ENCODE peak calls at places on chromosomes 16 and 17, in four cellular contexts. K, O, C and I are unnamed samples. For H3K27me3 and H3K36me3, the result is how much of the 10 kb centered on the place peaks cover.

GRCh38 chr16:57485916-57486857 is at the start of gene DOK4:
- DNase-seq in K (peak), C (peak), O (peak), I (peak)

GRCh38 chr16:50643192-50643591 is 37.9 kb downstream of the SNX20 start:
- DNase-seq in O (no peak), C (no peak), K (no peak), I (no peak)

GRCh38 chr16:86337581-86338402 is 172.5 kb upstream of the FOXF1 start:
- DNase-seq in C (no peak), K (no peak), O (no peak), I (no peak)

GRCh38 chr17:3888343-3889171 is 4.3 kb downstream of the CAMKK1 start:
- DNase-seq in K (no peak), C (no peak), O (peak), I (peak)

GRCh38 chr16:26651464-26651863 is 415.3 kb upstream of the C16orf82 start:
- DNase-seq in O (no peak), K (no peak), C (no peak), I (no peak)

GRCh38 chr16:88290850-88291830 is 91.6 kb upstream of the ZNF469 start:
- DNase-seq in C (no peak), K (no peak), O (no peak), I (peak)

GRCh38 chr16:87210949-87211348 is 106.2 kb downstream of the C16orf95 start:
- DNase-seq in K (no peak), C (no peak), O (no peak), I (no peak)

GRCh38 chr17:47994714-47995113 is 23.8 kb downstream of the CDK5RAP3 start:
- DNase-seq in O (no peak), K (no peak), C (no peak), I (peak)

GRCh38 chr17:27747462-27748359 is 52.6 kb downstream of the NOS2 start:
- DNase-seq in K (no peak), C (no peak), O (no peak), I (no peak)

GRCh38 chr17:49132699-49133364 is at the start of gene B4GALNT2:
- DNase-seq in O (peak), K (peak), C (peak), I (peak)

GRCh38 chr16:3536271-3536671 is 35.5 kb downstream of the CLUAP1 start:
- DNase-seq in O (no peak), K (no peak), C (no peak), I (no peak)

GRCh38 chr17:81395600-81396277 is 482 bp downstream of the BAHCC1 start:
- DNase-seq in K (no peak), O (no peak), C (no peak), I (no peak)

GRCh38 chr17:81393684-81394376 is 1.4 kb upstream of the BAHCC1 start:
- DNase-seq in C (peak), K (no peak), O (peak), I (peak)

GRCh38 chr17:81394831-81395599 is at the start of gene BAHCC1:
- DNase-seq in C (peak), O (peak), K (peak), I (peak)

GRCh38 chr17:81392909-81393654 is 2.2 kb upstream of the BAHCC1 start:
- DNase-seq in K (no peak), O (no peak), C (no peak), I (peak)

DNA sequence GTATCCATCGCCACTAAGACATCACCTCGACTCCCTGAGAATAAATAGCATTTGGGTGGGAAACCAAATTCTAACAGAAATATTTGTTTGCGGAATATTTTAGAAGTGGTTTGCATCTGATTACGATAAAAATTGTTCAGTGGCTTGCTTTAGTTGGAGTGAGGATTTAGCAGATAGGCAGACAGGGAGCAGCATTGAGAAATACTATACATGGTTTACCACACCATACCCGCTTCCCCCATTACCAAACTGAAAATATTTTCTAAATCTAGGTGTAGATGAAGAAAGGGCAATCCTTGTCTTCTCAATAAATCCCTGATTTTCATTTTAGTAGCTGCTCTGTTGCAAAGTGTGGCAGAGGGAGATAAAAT is 895 bp upstream of the BAHCC1 start:
- DNase-seq in O (no peak), C (no peak), K (no peak), I (no peak)
- H3K4me3 ChIP-seq in O (peak), C (no peak), K (no peak), I (peak)

GRCh38 chr16:28062261-28063046 is 1.1 kb downstream of the GSG1L start:
- DNase-seq in K (no peak), C (no peak), O (no peak), I (peak)
- H3K27me3 ChIP-seq in K (under half), C (under half), O (half or more), I (under half)

GRCh38 chr16:15686287-15686686 is 36.2 kb downstream of the NDE1 start:
- DNase-seq in C (no peak), O (no peak), K (no peak), I (no peak)

GRCh38 chr16:15677447-15677846 is 27.4 kb downstream of the NDE1 start:
- DNase-seq in C (no peak), K (no peak), O (no peak), I (no peak)

GRCh38 chr16:15676506-15676905 is 26.5 kb downstream of the NDE1 start:
- DNase-seq in C (no peak), K (no peak), O (no peak), I (no peak)

GRCh38 chr16:15682105-15682570 is 32.1 kb downstream of the NDE1 start:
- DNase-seq in O (peak), K (no peak), C (no peak), I (peak)
- H3K36me3 ChIP-seq in O (under half), K (under half), C (under half), I (under half)

GRCh38 chr16:17817943-17818342 is 347.2 kb upstream of the XYLT1 start:
- DNase-seq in O (no peak), C (no peak), K (no peak), I (no peak)
- H3K4me3 ChIP-seq in O (no peak), C (no peak), K (no peak), I (no peak)

GRCh38 chr16:48963306-48963705 is 318.3 kb downstream of the CBLN1 start:
- DNase-seq in K (no peak), C (no peak), O (no peak), I (no peak)
- H3K27me3 ChIP-seq in K (under half), C (under half), O (under half), I (half or more)

GRCh38 chr17:63578027-63578768 is 22.5 kb upstream of the TACO1 start:
- DNase-seq in K (no peak), O (no peak), C (no peak), I (no peak)
- H3K36me3 ChIP-seq in K (under half), O (under half), C (under half), I (under half)

DNA sequence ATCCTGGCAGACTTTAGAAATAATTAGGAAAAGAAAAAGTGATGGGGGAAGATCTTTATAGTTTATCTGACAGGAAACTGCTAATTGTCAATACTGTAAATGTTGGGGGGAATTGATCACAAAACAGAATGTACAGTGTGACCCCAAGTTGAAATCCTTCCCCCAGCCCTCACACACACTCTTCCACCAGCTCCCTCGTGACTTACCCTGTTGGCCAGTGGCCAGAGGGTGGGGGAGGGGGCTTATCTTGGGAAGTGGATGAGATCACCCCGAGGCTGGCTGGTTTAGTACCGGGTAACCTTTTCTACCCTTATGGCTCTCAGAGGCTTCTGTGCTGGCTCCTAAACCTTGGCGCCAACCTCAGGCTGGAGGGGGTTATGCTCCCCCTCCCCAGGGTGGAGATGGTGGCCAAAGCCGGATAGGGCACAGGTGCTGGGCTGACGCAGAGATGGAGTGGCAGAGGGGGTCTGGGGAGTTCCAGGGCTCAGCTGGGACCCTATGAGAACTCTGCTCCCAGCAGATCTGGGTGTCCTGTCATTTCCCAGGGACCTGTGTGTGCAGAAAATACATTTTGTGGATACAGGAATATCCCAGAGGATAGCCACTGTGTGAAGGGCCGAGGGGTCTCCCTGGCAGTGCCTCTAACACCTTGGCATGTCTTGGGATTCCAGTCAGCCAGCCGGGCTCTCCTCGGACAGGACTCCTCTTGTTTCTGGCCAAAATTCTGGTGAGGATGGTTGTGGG is 18.6 kb downstream of the CDH16 start:
- DNase-seq in C (no peak), O (peak), K (no peak), I (peak)
- H3K4me3 ChIP-seq in C (no peak), O (no peak), K (no peak), I (no peak)

DNA sequence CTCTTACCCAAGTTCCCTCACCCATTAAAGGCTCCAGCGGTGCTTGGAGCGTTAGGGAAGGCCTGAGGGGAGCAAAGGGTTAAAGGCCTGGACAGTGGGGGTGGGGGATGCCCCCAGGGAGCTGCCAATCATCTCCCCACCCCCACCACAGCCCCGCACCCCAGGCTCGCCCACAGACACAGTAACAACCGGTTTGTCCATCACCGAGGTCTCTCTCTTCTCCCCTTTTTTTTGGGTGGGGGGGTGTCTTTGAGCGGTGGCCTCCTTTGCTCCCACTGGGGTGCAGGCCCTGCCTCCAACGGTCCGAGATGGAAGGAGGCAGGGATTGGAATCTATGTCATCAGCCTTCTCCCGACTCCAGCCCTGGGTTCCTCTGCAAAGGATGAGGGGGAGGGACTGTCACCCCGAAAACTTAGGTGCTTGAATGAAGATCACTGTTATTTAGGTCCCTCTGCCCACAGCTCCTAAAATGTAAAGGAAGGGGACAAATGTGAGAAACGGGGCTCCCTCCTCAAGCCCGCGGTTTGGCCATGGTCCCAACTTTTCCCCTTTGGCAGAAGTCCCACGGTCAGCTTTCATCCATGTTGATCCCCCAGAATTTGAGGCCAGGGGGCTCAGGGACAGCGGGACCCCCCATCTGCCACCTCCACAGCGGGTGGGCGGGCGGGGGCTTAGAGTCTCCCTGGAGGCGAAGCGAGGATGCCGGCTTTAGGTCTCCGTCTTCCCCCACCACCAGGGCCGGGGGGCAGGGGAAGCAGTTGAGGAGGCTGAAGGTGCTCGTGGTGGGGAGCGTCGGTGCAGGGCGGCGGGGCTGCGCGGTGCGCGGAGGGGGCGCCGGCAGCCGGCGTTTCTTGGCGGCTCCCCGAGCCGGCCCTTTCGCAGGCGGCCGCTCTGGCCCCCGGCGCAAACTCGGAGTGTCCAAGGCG is 1.7 kb downstream of the EPOP start:
- DNase-seq in O (no peak), K (peak), C (no peak), I (peak)
- H3K27me3 ChIP-seq in O (half or more), K (under half), C (under half), I (half or more)

GRCh38 chr17:77291591-77292386 is 151.0 kb downstream of the SEC14L1 start:
- DNase-seq in K (no peak), O (no peak), C (no peak), I (peak)
- H3K36me3 ChIP-seq in K (under half), O (under half), C (under half), I (under half)

GRCh38 chr17:74433421-74434121 is 1.7 kb downstream of the GPRC5C start:
- DNase-seq in C (no peak), O (no peak), K (no peak), I (peak)
- H3K4me3 ChIP-seq in C (no peak), O (peak), K (no peak), I (peak)